ENCODE peak calls at places on chromosomes 16 and 17, in five cellular contexts. E, S, A, X and I are unnamed samples.

GRCh38 chr17:43030137-43030767 is 5.2 kb downstream of the RND2 start:
- DNase-seq in E (no peak), S (no peak), A (no peak), X (no peak), I (no peak)

GRCh38 chr17:17757944-17758343 is 76.7 kb downstream of the RAI1 start:
- DNase-seq in E (no peak), S (no peak), A (no peak), X (no peak), I (peak; percentile 67)

GRCh38 chr16:48607056-48607825 is 2.7 kb downstream of the N4BP1 start:
- DNase-seq in E (peak; percentile 57), S (no peak), A (no peak), X (no peak), I (no peak)

GRCh38 chr16:84511180-84511800 is 6.8 kb upstream of the MEAK7 start:
- DNase-seq in E (peak; percentile 88), S (peak; percentile 81), A (peak; percentile 85), X (peak; percentile 85), I (peak; percentile 75)

GRCh38 chr16:30473231-30474061 is 904 bp downstream of the ITGAL start:
- DNase-seq in E (no peak), S (no peak), A (peak; percentile 28), X (peak; percentile 39), I (no peak)

GRCh38 chr16:84513111-84514065 is 8.9 kb upstream of the MEAK7 start:
- DNase-seq in E (peak; percentile 44), S (no peak), A (no peak), X (no peak), I (no peak)

GRCh38 chr17:45791041-45791582 is 7.0 kb downstream of the CRHR1 start:
- DNase-seq in E (no peak), S (no peak), A (no peak), X (no peak), I (no peak)

GRCh38 chr17:27351741-27352140 is 57.8 kb downstream of the WSB1 start:
- DNase-seq in E (no peak), S (no peak), A (no peak), X (no peak), I (no peak)

GRCh38 chr17:9842057-9842758 is 16.5 kb downstream of the GLP2R start:
- DNase-seq in E (peak; percentile 49), S (no peak), A (no peak), X (peak; percentile 40), I (no peak)

GRCh38 chr16:3074860-3075545 is 9.6 kb downstream of the IL32 start:
- DNase-seq in E (no peak), S (no peak), A (peak; percentile 77), X (no peak), I (peak; percentile 98)

GRCh38 chr17:416293-417206 is 63.9 kb upstream of the RPH3AL start:
- DNase-seq in E (no peak), S (no peak), A (peak; percentile 38), X (no peak), I (peak; percentile 91)

GRCh38 chr16:3825940-3826339 is 54.6 kb downstream of the CREBBP start:
- DNase-seq in E (no peak), S (no peak), A (no peak), X (no peak), I (no peak)

GRCh38 chr16:80948886-80949502 is 57.7 kb downstream of the CMC2 start:
- DNase-seq in E (peak; percentile 51), S (peak; percentile 83), A (no peak), X (no peak), I (peak; percentile 4)

GRCh38 chr16:86702824-86703588 is 124.7 kb downstream of the FOXL1 start:
- DNase-seq in E (no peak), S (no peak), A (no peak), X (no peak), I (no peak)

GRCh38 chr17:1604831-1605528 is 23.7 kb downstream of the SLC43A2 start:
- DNase-seq in E (peak; percentile 7), S (no peak), A (no peak), X (no peak), I (no peak)

GRCh38 chr17:68522266-68522665 is 10.0 kb downstream of the PRKAR1A start:
- DNase-seq in E (no peak), S (no peak), A (no peak), X (no peak), I (no peak)

GRCh38 chr16:27445502-27446175 is 43.7 kb downstream of the IL21R start:
- DNase-seq in E (no peak), S (no peak), A (no peak), X (peak; percentile 4), I (no peak)

GRCh38 chr17:6361733-6362132 is 73.2 kb downstream of the AIPL1 start:
- DNase-seq in E (no peak), S (no peak), A (no peak), X (no peak), I (peak; percentile 41)

GRCh38 chr16:65012357-65012756 is 109.5 kb downstream of the CDH11 start:
- DNase-seq in E (no peak), S (no peak), A (no peak), X (no peak), I (no peak)

GRCh38 chr17:2011421-2012371 is 13.4 kb downstream of the RTN4RL1 start:
- DNase-seq in E (no peak), S (peak; percentile 38), A (no peak), X (peak; percentile 67), I (peak; percentile 47)

GRCh38 chr17:60577147-60577925 is 22.7 kb upstream of the PPM1D start:
- DNase-seq in E (peak; percentile 46), S (peak; percentile 76), A (no peak), X (peak; percentile 29), I (no peak)

GRCh38 chr17:58991718-58992331 is 114.9 kb downstream of the TRIM37 start:
- DNase-seq in E (peak; percentile 72), S (no peak), A (no peak), X (peak; percentile 62), I (no peak)

GRCh38 chr16:77896357-77896972 is 108.1 kb downstream of the VAT1L start:
- DNase-seq in E (no peak), S (peak; percentile 1), A (no peak), X (no peak), I (no peak)

GRCh38 chr16:58501242-58502131 is 1.5 kb downstream of the NDRG4 start:
- DNase-seq in E (peak; percentile 76), S (no peak), A (peak; percentile 38), X (no peak), I (no peak)

GRCh38 chr17:68011199-68011665 is 15.0 kb upstream of the C17orf58 start:
- DNase-seq in E (peak; percentile 55), S (peak; percentile 71), A (peak; percentile 47), X (peak; percentile 59), I (no peak)

GRCh38 chr17:16516594-16517018 is 24.6 kb upstream of the LRRC75A start:
- DNase-seq in E (peak; percentile 68), S (no peak), A (no peak), X (no peak), I (no peak)

GRCh38 chr17:31413871-31414589 is 22.6 kb downstream of the RAB11FIP4 start:
- DNase-seq in E (peak; percentile 47), S (no peak), A (no peak), X (no peak), I (no peak)

GRCh38 chr17:77958716-77959215 is 263 bp downstream of the TNRC6C start:
- DNase-seq in E (no peak), S (no peak), A (peak; percentile 25), X (no peak), I (no peak)